ENCODE peak calls at places on chromosome 6, in nine cellular contexts. One of them, this sample, is unnamed.

GRCh38 chr6:137223370-137224131 is 4.4 kb upstream of the IFNGR1 start:
- DNase-seq in HCT116: no peak
- DNase-seq in OCI-LY7: peak
- DNase-seq in neural progenitor cell: no peak
- DNase-seq in GM23248: peak
- DNase-seq in SK-N-SH: no peak
- DNase-seq in hepatocyte: no peak
- DNase-seq in GM23338: no peak
- DNase-seq in PC-3: peak
- DNase-seq in this sample: no peak

GRCh38 chr6:6557871-6558270 is 30.6 kb upstream of the LY86 start:
- DNase-seq in HCT116: no peak
- DNase-seq in OCI-LY7: no peak
- DNase-seq in neural progenitor cell: no peak
- DNase-seq in GM23248: no peak
- DNase-seq in SK-N-SH: no peak
- DNase-seq in hepatocyte: no peak
- DNase-seq in GM23338: no peak
- DNase-seq in PC-3: no peak
- DNase-seq in this sample: no peak

GRCh38 chr6:111767752-111768430 is 105.4 kb downstream of the FYN start:
- DNase-seq in HCT116: no peak
- DNase-seq in OCI-LY7: no peak
- DNase-seq in neural progenitor cell: no peak
- DNase-seq in GM23248: no peak
- DNase-seq in SK-N-SH: no peak
- DNase-seq in hepatocyte: no peak
- DNase-seq in GM23338: no peak
- DNase-seq in PC-3: no peak
- DNase-seq in this sample: no peak

GRCh38 chr6:117555882-117556498 is 46.3 kb downstream of the GOPC start:
- DNase-seq in HCT116: no peak
- DNase-seq in OCI-LY7: peak
- DNase-seq in neural progenitor cell: peak
- DNase-seq in GM23248: peak
- DNase-seq in SK-N-SH: no peak
- DNase-seq in hepatocyte: peak
- DNase-seq in GM23338: peak
- DNase-seq in PC-3: peak
- DNase-seq in this sample: peak

GRCh38 chr6:79601020-79601609 is 30.0 kb upstream of the SH3BGRL2 start:
- DNase-seq in HCT116: no peak
- DNase-seq in OCI-LY7: no peak
- DNase-seq in neural progenitor cell: no peak
- DNase-seq in GM23248: peak
- DNase-seq in SK-N-SH: no peak
- DNase-seq in hepatocyte: peak
- DNase-seq in GM23338: no peak
- DNase-seq in PC-3: peak
- DNase-seq in this sample: no peak

GRCh38 chr6:83461438-83461837 is 30.6 kb upstream of the ME1 start:
- DNase-seq in HCT116: no peak
- DNase-seq in OCI-LY7: no peak
- DNase-seq in neural progenitor cell: no peak
- DNase-seq in GM23248: no peak
- DNase-seq in SK-N-SH: no peak
- DNase-seq in hepatocyte: no peak
- DNase-seq in GM23338: no peak
- DNase-seq in PC-3: peak
- DNase-seq in this sample: no peak

GRCh38 chr6:26445934-26446667 is 5.8 kb downstream of the BTN3A3 start:
- DNase-seq in HCT116: no peak
- DNase-seq in OCI-LY7: no peak
- DNase-seq in neural progenitor cell: no peak
- DNase-seq in GM23248: no peak
- DNase-seq in SK-N-SH: no peak
- DNase-seq in hepatocyte: no peak
- DNase-seq in GM23338: no peak
- DNase-seq in PC-3: no peak
- DNase-seq in this sample: peak

GRCh38 chr6:36911946-36912555 is 26.3 kb downstream of the C6orf89 start:
- DNase-seq in HCT116: no peak
- DNase-seq in OCI-LY7: peak
- DNase-seq in neural progenitor cell: no peak
- DNase-seq in GM23248: no peak
- DNase-seq in SK-N-SH: no peak
- DNase-seq in hepatocyte: no peak
- DNase-seq in GM23338: no peak
- DNase-seq in PC-3: no peak
- DNase-seq in this sample: no peak

GRCh38 chr6:15946701-15947390 is 182.0 kb upstream of the MYLIP start:
- DNase-seq in HCT116: no peak
- DNase-seq in OCI-LY7: no peak
- DNase-seq in neural progenitor cell: no peak
- DNase-seq in GM23248: no peak
- DNase-seq in SK-N-SH: no peak
- DNase-seq in hepatocyte: no peak
- DNase-seq in GM23338: no peak
- DNase-seq in PC-3: no peak
- DNase-seq in this sample: no peak

GRCh38 chr6:109389650-109390274 is 7.5 kb upstream of the CD164 start:
- DNase-seq in HCT116: no peak
- DNase-seq in OCI-LY7: no peak
- DNase-seq in neural progenitor cell: no peak
- DNase-seq in GM23248: peak
- DNase-seq in SK-N-SH: no peak
- DNase-seq in hepatocyte: no peak
- DNase-seq in GM23338: no peak
- DNase-seq in PC-3: no peak
- DNase-seq in this sample: no peak

GRCh38 chr6:52046456-52046855 is 41.0 kb downstream of the PKHD1 start:
- DNase-seq in HCT116: no peak
- DNase-seq in OCI-LY7: no peak
- DNase-seq in neural progenitor cell: no peak
- DNase-seq in GM23248: no peak
- DNase-seq in SK-N-SH: no peak
- DNase-seq in hepatocyte: no peak
- DNase-seq in GM23338: no peak
- DNase-seq in PC-3: no peak
- DNase-seq in this sample: no peak

GRCh38 chr6:166435574-166435973 is 52.8 kb upstream of the MPC1 start:
- DNase-seq in HCT116: no peak
- DNase-seq in OCI-LY7: no peak
- DNase-seq in neural progenitor cell: no peak
- DNase-seq in GM23248: peak
- DNase-seq in SK-N-SH: peak
- DNase-seq in hepatocyte: no peak
- DNase-seq in GM23338: no peak
- DNase-seq in PC-3: no peak
- DNase-seq in this sample: no peak

GRCh38 chr6:33752139-33753015 is 5.7 kb upstream of the IP6K3 start:
- DNase-seq in HCT116: no peak
- DNase-seq in OCI-LY7: no peak
- DNase-seq in neural progenitor cell: peak
- DNase-seq in GM23248: no peak
- DNase-seq in SK-N-SH: no peak
- DNase-seq in hepatocyte: peak
- DNase-seq in GM23338: no peak
- DNase-seq in PC-3: no peak
- DNase-seq in this sample: no peak
- TF ChIP-seq EZH2phosphoT487 in HCT116: no peak
- TF ChIP-seq EZH2phosphoT487 in OCI-LY7: no peak
- TF ChIP-seq EZH2phosphoT487 in neural progenitor cell: no peak
- TF ChIP-seq EZH2phosphoT487 in GM23248: no peak
- TF ChIP-seq EZH2phosphoT487 in SK-N-SH: no peak
- TF ChIP-seq EZH2phosphoT487 in hepatocyte: no peak
- TF ChIP-seq EZH2phosphoT487 in GM23338: no peak
- TF ChIP-seq EZH2phosphoT487 in PC-3: no peak
- TF ChIP-seq EZH2phosphoT487 in this sample: no peak

GRCh38 chr6:12048609-12049008 is 36.5 kb downstream of the HIVEP1 start:
- DNase-seq in HCT116: no peak
- DNase-seq in OCI-LY7: no peak
- DNase-seq in neural progenitor cell: no peak
- DNase-seq in GM23248: peak
- DNase-seq in SK-N-SH: no peak
- DNase-seq in hepatocyte: no peak
- DNase-seq in GM23338: no peak
- DNase-seq in PC-3: no peak
- DNase-seq in this sample: no peak

GRCh38 chr6:12047792-12048432 is 35.8 kb downstream of the HIVEP1 start:
- DNase-seq in HCT116: no peak
- DNase-seq in OCI-LY7: peak
- DNase-seq in neural progenitor cell: no peak
- DNase-seq in GM23248: no peak
- DNase-seq in SK-N-SH: no peak
- DNase-seq in hepatocyte: no peak
- DNase-seq in GM23338: no peak
- DNase-seq in PC-3: no peak
- DNase-seq in this sample: no peak

GRCh38 chr6:12051861-12052368 is 39.8 kb downstream of the HIVEP1 start:
- DNase-seq in HCT116: no peak
- DNase-seq in OCI-LY7: peak
- DNase-seq in neural progenitor cell: no peak
- DNase-seq in GM23248: peak
- DNase-seq in SK-N-SH: no peak
- DNase-seq in hepatocyte: no peak
- DNase-seq in GM23338: no peak
- DNase-seq in PC-3: no peak
- DNase-seq in this sample: peak

GRCh38 chr6:12049165-12049564 is 37.1 kb downstream of the HIVEP1 start:
- DNase-seq in HCT116: no peak
- DNase-seq in OCI-LY7: peak
- DNase-seq in neural progenitor cell: no peak
- DNase-seq in GM23248: no peak
- DNase-seq in SK-N-SH: no peak
- DNase-seq in hepatocyte: no peak
- DNase-seq in GM23338: no peak
- DNase-seq in PC-3: no peak
- DNase-seq in this sample: no peak

DNA sequence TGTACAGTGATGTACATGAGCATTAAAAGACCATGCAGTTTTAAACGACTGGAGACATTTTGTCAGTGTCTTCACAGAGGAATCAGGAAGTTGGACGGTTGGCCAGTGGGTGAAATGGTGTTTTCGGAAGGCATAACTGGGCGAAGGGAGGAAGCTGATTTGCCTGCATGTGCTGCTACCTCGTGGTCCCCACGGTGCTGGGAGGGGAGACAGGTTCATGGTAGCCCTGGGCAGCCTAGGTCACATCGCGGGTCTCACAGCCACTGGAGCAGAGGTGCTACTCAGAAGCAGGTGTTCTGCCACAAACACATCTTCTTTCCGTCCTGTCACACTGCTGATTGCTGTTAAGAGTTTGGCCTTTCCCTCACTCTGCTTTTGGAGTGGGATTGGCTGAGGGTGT is 35.2 kb downstream of the HIVEP1 start:
- DNase-seq in HCT116: no peak
- DNase-seq in OCI-LY7: peak
- DNase-seq in neural progenitor cell: no peak
- DNase-seq in GM23248: no peak
- DNase-seq in SK-N-SH: no peak
- DNase-seq in hepatocyte: no peak
- DNase-seq in GM23338: no peak
- DNase-seq in PC-3: no peak
- DNase-seq in this sample: no peak
- H3K4me2 ChIP-seq in HCT116: no peak
- H3K4me2 ChIP-seq in OCI-LY7: peak
- H3K4me2 ChIP-seq in neural progenitor cell: no peak
- H3K4me2 ChIP-seq in GM23248: no peak
- H3K4me2 ChIP-seq in SK-N-SH: no peak
- H3K4me2 ChIP-seq in hepatocyte: no peak
- H3K4me2 ChIP-seq in GM23338: no peak
- H3K4me2 ChIP-seq in PC-3: no peak
- H3K4me2 ChIP-seq in this sample: no peak

GRCh38 chr6:148967546-148967945 is 220.7 kb downstream of the UST start:
- DNase-seq in HCT116: no peak
- DNase-seq in OCI-LY7: no peak
- DNase-seq in neural progenitor cell: peak
- DNase-seq in GM23248: no peak
- DNase-seq in SK-N-SH: no peak
- DNase-seq in hepatocyte: no peak
- DNase-seq in GM23338: no peak
- DNase-seq in PC-3: no peak
- DNase-seq in this sample: no peak
- TF ChIP-seq EZH2phosphoT487 in HCT116: no peak
- TF ChIP-seq EZH2phosphoT487 in OCI-LY7: no peak
- TF ChIP-seq EZH2phosphoT487 in neural progenitor cell: no peak
- TF ChIP-seq EZH2phosphoT487 in GM23248: no peak
- TF ChIP-seq EZH2phosphoT487 in SK-N-SH: no peak
- TF ChIP-seq EZH2phosphoT487 in hepatocyte: no peak
- TF ChIP-seq EZH2phosphoT487 in GM23338: no peak
- TF ChIP-seq EZH2phosphoT487 in PC-3: no peak
- TF ChIP-seq EZH2phosphoT487 in this sample: no peak

GRCh38 chr6:140079328-140079727 is 704.9 kb upstream of the CITED2 start:
- DNase-seq in HCT116: no peak
- DNase-seq in OCI-LY7: no peak
- DNase-seq in neural progenitor cell: no peak
- DNase-seq in GM23248: peak
- DNase-seq in SK-N-SH: no peak
- DNase-seq in hepatocyte: peak
- DNase-seq in GM23338: no peak
- DNase-seq in PC-3: no peak
- DNase-seq in this sample: no peak

GRCh38 chr6:140078552-140079126 is 704.2 kb upstream of the CITED2 start:
- DNase-seq in HCT116: no peak
- DNase-seq in OCI-LY7: no peak
- DNase-seq in neural progenitor cell: no peak
- DNase-seq in GM23248: peak
- DNase-seq in SK-N-SH: no peak
- DNase-seq in hepatocyte: peak
- DNase-seq in GM23338: peak
- DNase-seq in PC-3: peak
- DNase-seq in this sample: no peak

GRCh38 chr6:140082867-140083297 is 708.4 kb upstream of the CITED2 start:
- DNase-seq in HCT116: no peak
- DNase-seq in OCI-LY7: no peak
- DNase-seq in neural progenitor cell: no peak
- DNase-seq in GM23248: peak
- DNase-seq in SK-N-SH: no peak
- DNase-seq in hepatocyte: no peak
- DNase-seq in GM23338: no peak
- DNase-seq in PC-3: peak
- DNase-seq in this sample: no peak

GRCh38 chr6:140077712-140078551 is 703.5 kb upstream of the CITED2 start:
- DNase-seq in HCT116: no peak
- DNase-seq in OCI-LY7: no peak
- DNase-seq in neural progenitor cell: no peak
- DNase-seq in GM23248: no peak
- DNase-seq in SK-N-SH: no peak
- DNase-seq in hepatocyte: no peak
- DNase-seq in GM23338: no peak
- DNase-seq in PC-3: no peak
- DNase-seq in this sample: no peak

DNA sequence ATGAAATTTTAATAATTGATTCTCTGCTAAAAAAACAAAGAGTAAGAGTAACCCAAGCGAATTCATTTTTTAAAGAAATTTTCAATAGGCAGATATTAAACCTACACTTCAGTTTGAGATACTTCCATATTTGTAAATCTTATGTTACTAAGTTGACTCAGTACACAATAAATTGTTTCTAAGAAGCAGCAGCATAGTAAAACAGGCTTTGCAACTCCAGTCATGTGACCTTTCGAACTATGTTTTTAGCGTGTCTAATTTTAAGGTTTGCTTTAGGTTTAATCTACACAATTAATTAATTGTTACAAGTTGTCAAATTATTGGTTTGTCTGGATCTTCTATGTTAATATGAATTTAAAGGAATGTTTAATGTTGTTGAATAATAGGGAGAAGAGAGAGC is 708.9 kb upstream of the CITED2 start:
- DNase-seq in HCT116: no peak
- DNase-seq in OCI-LY7: no peak
- DNase-seq in neural progenitor cell: no peak
- DNase-seq in GM23248: no peak
- DNase-seq in SK-N-SH: no peak
- DNase-seq in hepatocyte: no peak
- DNase-seq in GM23338: no peak
- DNase-seq in PC-3: peak
- DNase-seq in this sample: no peak
- H3K4me2 ChIP-seq in HCT116: no peak
- H3K4me2 ChIP-seq in OCI-LY7: no peak
- H3K4me2 ChIP-seq in neural progenitor cell: no peak
- H3K4me2 ChIP-seq in GM23248: peak
- H3K4me2 ChIP-seq in SK-N-SH: no peak
- H3K4me2 ChIP-seq in hepatocyte: no peak
- H3K4me2 ChIP-seq in GM23338: no peak
- H3K4me2 ChIP-seq in PC-3: peak
- H3K4me2 ChIP-seq in this sample: no peak